ENCODE peak calls at places on chromosomes 2 and 18, in four cellular contexts. H, D, L and W are unnamed samples. For H3K9me3, the result is how much of the 10 kb centered on the place peaks cover.

GRCh38 chr2:136248242-136248641 is 130.3 kb upstream of the CXCR4 start:
- DNase-seq in H (no peak), D (no peak), L (no peak), W (peak)

GRCh38 chr2:109144721-109145120 is 15.7 kb downstream of the SH3RF3 start:
- DNase-seq in D (no peak), H (no peak), L (no peak), W (no peak)

GRCh38 chr2:85584354-85584856 is at the start of gene VAMP5:
- DNase-seq in D (no peak), L (peak), H (peak), W (no peak)

GRCh38 chr2:207854484-207855386 is 85.0 kb upstream of the FZD5 start:
- DNase-seq in H (no peak), D (no peak), L (no peak), W (peak)

GRCh38 chr2:68537872-68538271 is 70.5 kb downstream of the APLF start:
- DNase-seq in H (no peak), D (no peak), L (no peak), W (no peak)

GRCh38 chr2:28855193-28855592 is 14.9 kb downstream of the TRMT61B start:
- DNase-seq in L (no peak), H (no peak), D (no peak), W (no peak)

GRCh38 chr2:113136828-113137775 is 9.7 kb downstream of the IL1RN start:
- DNase-seq in H (no peak), D (peak), L (no peak), W (peak)

GRCh38 chr18:58525928-58526424 is 102.9 kb downstream of the ALPK2 start:
- DNase-seq in H (no peak), L (no peak), D (no peak), W (no peak)

GRCh38 chr2:213232649-213233437 is 51.4 kb upstream of the SPAG16 start:
- DNase-seq in H (no peak), L (no peak), D (peak), W (no peak)

GRCh38 chr2:133641497-133641896 is 73.2 kb upstream of the NCKAP5 start:
- DNase-seq in L (no peak), H (peak), D (no peak), W (no peak)

GRCh38 chr18:79525556-79526467 is 130.1 kb downstream of the NFATC1 start:
- DNase-seq in D (peak), L (peak), H (peak), W (no peak)

GRCh38 chr18:80187956-80188642 is 59.2 kb downstream of the PARD6G start:
- DNase-seq in D (no peak), L (no peak), H (no peak), W (no peak)

GRCh38 chr18:70072678-70073077 is 125.0 kb upstream of the CD226 start:
- DNase-seq in D (no peak), L (no peak), H (no peak), W (peak)

GRCh38 chr2:142756430-142756829 is 121.0 kb upstream of the KYNU start:
- DNase-seq in D (no peak), H (no peak), L (no peak), W (no peak)

GRCh38 chr2:189599245-189599644 is 18.7 kb upstream of the SLC40A1 start:
- DNase-seq in D (no peak), H (no peak), L (no peak), W (no peak)

GRCh38 chr18:31497711-31498449 is at the start of gene DSG2:
- DNase-seq in H (peak), D (no peak), L (peak), W (peak)

GRCh38 chr18:70022636-70023035 is 75.0 kb upstream of the CD226 start:
- DNase-seq in D (no peak), H (no peak), L (no peak), W (no peak)

GRCh38 chr2:191636235-191636543 is 41.7 kb upstream of the NABP1 start:
- DNase-seq in L (no peak), D (no peak), H (no peak), W (peak)

GRCh38 chr2:24771099-24771498 is 22.1 kb downstream of the PTRHD1 start:
- DNase-seq in L (no peak), H (no peak), D (no peak), W (no peak)

GRCh38 chr2:763766-764525 is 86.7 kb upstream of the TMEM18 start:
- DNase-seq in L (no peak), D (no peak), H (no peak), W (no peak)

GRCh38 chr2:105768176-105768575 is 23.5 kb downstream of the NCK2 start:
- DNase-seq in L (no peak), H (no peak), D (no peak), W (no peak)
- H3K27ac ChIP-seq in L (no peak), H (no peak), D (no peak), W (no peak)

GRCh38 chr2:79940366-79940765 is 364.2 kb downstream of the LRRTM1 start:
- DNase-seq in D (no peak), L (no peak), H (no peak), W (no peak)

GRCh38 chr2:79947751-79948150 is 356.8 kb downstream of the LRRTM1 start:
- DNase-seq in L (no peak), H (no peak), D (no peak), W (no peak)

GRCh38 chr2:79946046-79946445 is 358.5 kb downstream of the LRRTM1 start:
- DNase-seq in H (no peak), D (no peak), L (no peak), W (no peak)

GRCh38 chr2:79941172-79941571 is 363.4 kb downstream of the LRRTM1 start:
- DNase-seq in L (no peak), D (no peak), H (no peak), W (no peak)

DNA sequence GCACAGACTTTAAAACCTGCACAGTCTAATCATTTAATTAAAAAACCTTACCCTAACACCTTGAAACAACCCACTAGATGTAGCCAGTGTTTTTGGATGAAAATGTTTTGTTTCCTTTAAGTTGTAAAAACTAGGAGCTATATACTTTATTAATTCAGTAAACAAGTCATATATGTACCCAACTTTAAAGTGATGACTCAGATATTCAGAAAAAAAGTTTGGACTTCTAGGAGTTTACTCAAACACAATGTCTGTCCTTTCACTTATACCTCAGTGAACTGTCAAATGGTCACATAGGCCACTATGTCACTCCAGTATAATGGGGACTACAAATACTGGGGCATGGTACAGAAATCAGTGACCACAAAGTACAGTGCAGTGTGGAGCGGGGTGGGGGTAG is 360.3 kb downstream of the LRRTM1 start:
- DNase-seq in L (no peak), D (no peak), H (no peak), W (no peak)
- H3K4me3 ChIP-seq in L (no peak), D (no peak), H (no peak), W (no peak)

GRCh38 chr18:55663891-55664290 is 75.9 kb upstream of the TCF4 start:
- DNase-seq in H (no peak), D (no peak), L (no peak), W (no peak)

GRCh38 chr18:55657572-55658331 is 69.8 kb upstream of the TCF4 start:
- DNase-seq in L (no peak), D (no peak), H (no peak), W (no peak)

GRCh38 chr18:55658598-55658997 is 70.6 kb upstream of the TCF4 start:
- DNase-seq in L (no peak), D (no peak), H (no peak), W (no peak)
- H3K9me3 ChIP-seq in L (under half), D (under half), H (under half), W (under half)

GRCh38 chr2:31475692-31476091 is 61.1 kb upstream of the XDH start:
- DNase-seq in L (no peak), D (no peak), H (no peak), W (no peak)
- H3K27ac ChIP-seq in L (no peak), D (no peak), H (no peak), W (no peak)

GRCh38 chr2:4539121-4539520 is 835.7 kb downstream of the DCDC2C start:
- DNase-seq in L (no peak), H (no peak), D (no peak), W (no peak)
- H3K4me3 ChIP-seq in L (no peak), H (no peak), D (no peak), W (no peak)

GRCh38 chr18:23210526-23210925 is 75.2 kb downstream of the CABLES1 start:
- DNase-seq in D (peak), H (no peak), L (no peak), W (no peak)

GRCh38 chr18:23208600-23208999 is 73.3 kb downstream of the CABLES1 start:
- DNase-seq in H (no peak), L (no peak), D (peak), W (no peak)

GRCh38 chr18:23209796-23210195 is 74.5 kb downstream of the CABLES1 start:
- DNase-seq in D (no peak), H (no peak), L (no peak), W (no peak)

GRCh38 chr18:23207994-23208393 is 72.7 kb downstream of the CABLES1 start:
- DNase-seq in D (peak), H (no peak), L (no peak), W (no peak)

GRCh38 chr18:23209031-23209430 is 73.7 kb downstream of the CABLES1 start:
- DNase-seq in D (no peak), H (no peak), L (no peak), W (no peak)
- H3K9me3 ChIP-seq in D (under half), H (under half), L (under half), W (under half)

GRCh38 chr2:222670191-222671038 is 1.0 kb upstream of the MOGAT1 start:
- DNase-seq in H (no peak), L (no peak), D (no peak), W (no peak)
- H3K27ac ChIP-seq in H (no peak), L (no peak), D (no peak), W (no peak)